ENCODE peak calls at places on chromosomes 1 and 21, in ten cellular contexts. One of them, this sample, is unnamed.

GRCh38 chr1:116460261-116460660 is 87.2 kb downstream of the ATP1A1 start:
- DNase-seq in amygdala: no peak
- DNase-seq in head of caudate nucleus: no peak
- DNase-seq in NCI-H1436: no peak
- DNase-seq in iris pigment epithelial cell: no peak
- DNase-seq in HCT116: no peak
- DNase-seq in AG08396: no peak
- DNase-seq in fibroblast of lung: no peak
- DNase-seq in GOT3: no peak
- DNase-seq in HEK293T: no peak
- DNase-seq in this sample: no peak

GRCh38 chr1:16204216-16204615 is 8.2 kb downstream of the ARHGEF19 start:
- DNase-seq in amygdala: no peak
- DNase-seq in iris pigment epithelial cell: no peak
- DNase-seq in NCI-H1436: no peak
- DNase-seq in HCT116: no peak
- DNase-seq in fibroblast of lung: no peak
- DNase-seq in GOT3: no peak
- DNase-seq in HEK293T: no peak
- DNase-seq in AG08396: no peak
- DNase-seq in head of caudate nucleus: no peak
- DNase-seq in this sample: no peak

GRCh38 chr1:159979257-159979656 is 25.2 kb upstream of the SLAMF9 start:
- DNase-seq in NCI-H1436: no peak
- DNase-seq in iris pigment epithelial cell: peak
- DNase-seq in AG08396: no peak
- DNase-seq in fibroblast of lung: peak
- DNase-seq in HEK293T: no peak
- DNase-seq in GOT3: no peak
- DNase-seq in HCT116: no peak
- DNase-seq in head of caudate nucleus: no peak
- DNase-seq in amygdala: no peak
- DNase-seq in this sample: no peak

GRCh38 chr1:56780832-56781231 is 38.4 kb downstream of the FYB2 start:
- DNase-seq in iris pigment epithelial cell: no peak
- DNase-seq in fibroblast of lung: no peak
- DNase-seq in GOT3: no peak
- DNase-seq in HCT116: no peak
- DNase-seq in head of caudate nucleus: no peak
- DNase-seq in amygdala: no peak
- DNase-seq in HEK293T: no peak
- DNase-seq in AG08396: no peak
- DNase-seq in NCI-H1436: peak
- DNase-seq in this sample: no peak

GRCh38 chr1:23838401-23838866 is 13.2 kb upstream of the HMGCL start:
- DNase-seq in GOT3: peak
- DNase-seq in NCI-H1436: peak
- DNase-seq in iris pigment epithelial cell: peak
- DNase-seq in fibroblast of lung: peak
- DNase-seq in AG08396: peak
- DNase-seq in HEK293T: peak
- DNase-seq in amygdala: peak
- DNase-seq in head of caudate nucleus: peak
- DNase-seq in HCT116: peak
- DNase-seq in this sample: peak

GRCh38 chr1:53589043-53589887 is 130.1 kb downstream of the DMRTB1 start:
- DNase-seq in GOT3: no peak
- DNase-seq in HCT116: no peak
- DNase-seq in iris pigment epithelial cell: peak
- DNase-seq in HEK293T: no peak
- DNase-seq in AG08396: no peak
- DNase-seq in amygdala: no peak
- DNase-seq in fibroblast of lung: no peak
- DNase-seq in NCI-H1436: no peak
- DNase-seq in head of caudate nucleus: no peak
- DNase-seq in this sample: no peak

GRCh38 chr1:71019248-71019647 is 28.4 kb downstream of the PTGER3 start:
- DNase-seq in HEK293T: no peak
- DNase-seq in iris pigment epithelial cell: no peak
- DNase-seq in amygdala: no peak
- DNase-seq in GOT3: no peak
- DNase-seq in fibroblast of lung: no peak
- DNase-seq in head of caudate nucleus: peak
- DNase-seq in HCT116: no peak
- DNase-seq in NCI-H1436: no peak
- DNase-seq in AG08396: no peak
- DNase-seq in this sample: no peak

GRCh38 chr1:187244623-187245022 is 415.9 kb downstream of the PLA2G4A start:
- DNase-seq in AG08396: no peak
- DNase-seq in iris pigment epithelial cell: peak
- DNase-seq in GOT3: no peak
- DNase-seq in HEK293T: no peak
- DNase-seq in fibroblast of lung: no peak
- DNase-seq in amygdala: no peak
- DNase-seq in NCI-H1436: no peak
- DNase-seq in head of caudate nucleus: no peak
- DNase-seq in HCT116: no peak
- DNase-seq in this sample: peak

GRCh38 chr1:192846950-192847349 is 38.1 kb downstream of the RGS2 start:
- DNase-seq in iris pigment epithelial cell: no peak
- DNase-seq in HCT116: no peak
- DNase-seq in NCI-H1436: no peak
- DNase-seq in GOT3: no peak
- DNase-seq in amygdala: no peak
- DNase-seq in head of caudate nucleus: no peak
- DNase-seq in AG08396: no peak
- DNase-seq in HEK293T: no peak
- DNase-seq in fibroblast of lung: peak
- DNase-seq in this sample: peak

GRCh38 chr1:39509360-39510009 is 18.0 kb downstream of the BMP8A start:
- DNase-seq in amygdala: no peak
- DNase-seq in GOT3: no peak
- DNase-seq in head of caudate nucleus: no peak
- DNase-seq in AG08396: no peak
- DNase-seq in NCI-H1436: no peak
- DNase-seq in fibroblast of lung: peak
- DNase-seq in iris pigment epithelial cell: peak
- DNase-seq in HEK293T: no peak
- DNase-seq in HCT116: no peak
- DNase-seq in this sample: no peak

GRCh38 chr1:31715097-31715872 is 11.5 kb upstream of the COL16A1 start:
- DNase-seq in amygdala: peak
- DNase-seq in head of caudate nucleus: peak
- DNase-seq in iris pigment epithelial cell: peak
- DNase-seq in NCI-H1436: peak
- DNase-seq in AG08396: peak
- DNase-seq in GOT3: peak
- DNase-seq in fibroblast of lung: peak
- DNase-seq in HEK293T: peak
- DNase-seq in HCT116: peak
- DNase-seq in this sample: peak

GRCh38 chr1:83807792-83808191 is 191.1 kb downstream of the TTLL7 start:
- DNase-seq in NCI-H1436: no peak
- DNase-seq in head of caudate nucleus: no peak
- DNase-seq in amygdala: no peak
- DNase-seq in GOT3: no peak
- DNase-seq in HCT116: no peak
- DNase-seq in fibroblast of lung: no peak
- DNase-seq in AG08396: no peak
- DNase-seq in HEK293T: no peak
- DNase-seq in iris pigment epithelial cell: no peak
- DNase-seq in this sample: no peak

GRCh38 chr21:39141502-39141901 is 41.7 kb downstream of the PSMG1 start:
- DNase-seq in GOT3: no peak
- DNase-seq in AG08396: no peak
- DNase-seq in HEK293T: no peak
- DNase-seq in iris pigment epithelial cell: peak
- DNase-seq in HCT116: no peak
- DNase-seq in amygdala: no peak
- DNase-seq in head of caudate nucleus: no peak
- DNase-seq in fibroblast of lung: peak
- DNase-seq in NCI-H1436: no peak
- DNase-seq in this sample: no peak

GRCh38 chr1:224219612-224220011 is 36.6 kb downstream of the DEGS1 start:
- DNase-seq in head of caudate nucleus: no peak
- DNase-seq in AG08396: no peak
- DNase-seq in amygdala: no peak
- DNase-seq in HEK293T: no peak
- DNase-seq in GOT3: no peak
- DNase-seq in NCI-H1436: no peak
- DNase-seq in iris pigment epithelial cell: no peak
- DNase-seq in fibroblast of lung: no peak
- DNase-seq in HCT116: no peak
- DNase-seq in this sample: no peak

GRCh38 chr21:23452384-23453083 is 2154.7 kb downstream of the MRPL39 start:
- DNase-seq in amygdala: no peak
- DNase-seq in fibroblast of lung: no peak
- DNase-seq in GOT3: no peak
- DNase-seq in AG08396: no peak
- DNase-seq in NCI-H1436: peak
- DNase-seq in head of caudate nucleus: no peak
- DNase-seq in HCT116: no peak
- DNase-seq in iris pigment epithelial cell: no peak
- DNase-seq in HEK293T: peak
- DNase-seq in this sample: no peak

GRCh38 chr1:52955129-52955970 is 28.3 kb downstream of the SCP2 start:
- DNase-seq in GOT3: no peak
- DNase-seq in head of caudate nucleus: no peak
- DNase-seq in iris pigment epithelial cell: peak
- DNase-seq in NCI-H1436: no peak
- DNase-seq in HCT116: no peak
- DNase-seq in AG08396: peak
- DNase-seq in fibroblast of lung: peak
- DNase-seq in amygdala: no peak
- DNase-seq in HEK293T: peak
- DNase-seq in this sample: peak

GRCh38 chr1:89525169-89525855 is 683 bp downstream of the LRRC8B start:
- DNase-seq in NCI-H1436: peak
- DNase-seq in iris pigment epithelial cell: peak
- DNase-seq in fibroblast of lung: peak
- DNase-seq in GOT3: no peak
- DNase-seq in head of caudate nucleus: peak
- DNase-seq in HCT116: peak
- DNase-seq in AG08396: peak
- DNase-seq in amygdala: peak
- DNase-seq in HEK293T: peak
- DNase-seq in this sample: peak

GRCh38 chr1:198255783-198256182 is 99.0 kb downstream of the NEK7 start:
- DNase-seq in HEK293T: no peak
- DNase-seq in GOT3: no peak
- DNase-seq in head of caudate nucleus: no peak
- DNase-seq in iris pigment epithelial cell: no peak
- DNase-seq in amygdala: no peak
- DNase-seq in NCI-H1436: no peak
- DNase-seq in HCT116: no peak
- DNase-seq in fibroblast of lung: no peak
- DNase-seq in AG08396: no peak
- DNase-seq in this sample: no peak

GRCh38 chr1:78051005-78051404 is 5.2 kb downstream of the GIPC2 start:
- DNase-seq in GOT3: no peak
- DNase-seq in AG08396: no peak
- DNase-seq in NCI-H1436: no peak
- DNase-seq in HCT116: no peak
- DNase-seq in iris pigment epithelial cell: no peak
- DNase-seq in HEK293T: no peak
- DNase-seq in head of caudate nucleus: no peak
- DNase-seq in fibroblast of lung: no peak
- DNase-seq in amygdala: no peak
- DNase-seq in this sample: no peak

GRCh38 chr1:64098856-64099606 is 104.4 kb upstream of the UBE2U start:
- DNase-seq in HEK293T: no peak
- DNase-seq in NCI-H1436: no peak
- DNase-seq in fibroblast of lung: no peak
- DNase-seq in GOT3: no peak
- DNase-seq in amygdala: no peak
- DNase-seq in AG08396: no peak
- DNase-seq in HCT116: no peak
- DNase-seq in head of caudate nucleus: no peak
- DNase-seq in iris pigment epithelial cell: no peak
- DNase-seq in this sample: no peak

GRCh38 chr1:63674238-63674864 is 81.1 kb downstream of the PGM1 start:
- DNase-seq in head of caudate nucleus: peak
- DNase-seq in HCT116: peak
- DNase-seq in iris pigment epithelial cell: peak
- DNase-seq in GOT3: peak
- DNase-seq in NCI-H1436: no peak
- DNase-seq in amygdala: peak
- DNase-seq in HEK293T: peak
- DNase-seq in AG08396: peak
- DNase-seq in fibroblast of lung: peak
- DNase-seq in this sample: peak

GRCh38 chr21:42692688-42693087 is 39.3 kb downstream of the PDE9A start:
- DNase-seq in amygdala: no peak
- DNase-seq in HCT116: no peak
- DNase-seq in GOT3: no peak
- DNase-seq in iris pigment epithelial cell: no peak
- DNase-seq in head of caudate nucleus: no peak
- DNase-seq in AG08396: no peak
- DNase-seq in NCI-H1436: no peak
- DNase-seq in fibroblast of lung: no peak
- DNase-seq in HEK293T: no peak
- DNase-seq in this sample: no peak

GRCh38 chr1:15902882-15903281 is 55.4 kb downstream of the SPEN start:
- DNase-seq in amygdala: no peak
- DNase-seq in AG08396: peak
- DNase-seq in fibroblast of lung: peak
- DNase-seq in NCI-H1436: no peak
- DNase-seq in iris pigment epithelial cell: peak
- DNase-seq in GOT3: no peak
- DNase-seq in HEK293T: no peak
- DNase-seq in HCT116: no peak
- DNase-seq in head of caudate nucleus: no peak
- DNase-seq in this sample: peak

GRCh38 chr1:248820041-248820585 is 5.6 kb downstream of the SH3BP5L start:
- DNase-seq in GOT3: no peak
- DNase-seq in NCI-H1436: no peak
- DNase-seq in amygdala: no peak
- DNase-seq in AG08396: no peak
- DNase-seq in fibroblast of lung: no peak
- DNase-seq in head of caudate nucleus: no peak
- DNase-seq in iris pigment epithelial cell: no peak
- DNase-seq in HEK293T: no peak
- DNase-seq in HCT116: no peak
- DNase-seq in this sample: no peak

GRCh38 chr1:9473032-9473792 is 66.1 kb upstream of the SLC25A33 start:
- DNase-seq in amygdala: peak
- DNase-seq in iris pigment epithelial cell: peak
- DNase-seq in HEK293T: peak
- DNase-seq in fibroblast of lung: peak
- DNase-seq in GOT3: peak
- DNase-seq in AG08396: peak
- DNase-seq in NCI-H1436: no peak
- DNase-seq in HCT116: peak
- DNase-seq in head of caudate nucleus: no peak
- DNase-seq in this sample: peak

GRCh38 chr1:220528679-220529529 is 968 bp downstream of the MARK1 start:
- DNase-seq in HCT116: no peak
- DNase-seq in NCI-H1436: peak
- DNase-seq in iris pigment epithelial cell: no peak
- DNase-seq in head of caudate nucleus: peak
- DNase-seq in amygdala: peak
- DNase-seq in fibroblast of lung: no peak
- DNase-seq in GOT3: no peak
- DNase-seq in AG08396: no peak
- DNase-seq in HEK293T: peak
- DNase-seq in this sample: peak

GRCh38 chr1:40265919-40266318 is 7.9 kb downstream of the ZMPSTE24 start:
- DNase-seq in fibroblast of lung: no peak
- DNase-seq in AG08396: no peak
- DNase-seq in iris pigment epithelial cell: no peak
- DNase-seq in NCI-H1436: no peak
- DNase-seq in amygdala: no peak
- DNase-seq in HEK293T: no peak
- DNase-seq in GOT3: no peak
- DNase-seq in head of caudate nucleus: no peak
- DNase-seq in HCT116: no peak
- DNase-seq in this sample: no peak

GRCh38 chr1:112540395-112540794 is 31.6 kb downstream of the WNT2B start:
- DNase-seq in iris pigment epithelial cell: peak
- DNase-seq in HEK293T: no peak
- DNase-seq in HCT116: no peak
- DNase-seq in AG08396: no peak
- DNase-seq in NCI-H1436: no peak
- DNase-seq in fibroblast of lung: peak
- DNase-seq in head of caudate nucleus: no peak
- DNase-seq in GOT3: no peak
- DNase-seq in amygdala: no peak
- DNase-seq in this sample: peak